ENCODE peak calls at places on chromosome 9, in nine cellular contexts. O is tibial artery, X is left ventricle myocardium inferior, D is OCI-LY7, S is kidney, J is uterus, N is endothelial cell of umbilical vein, T is cardiac muscle cell, Q is vagina. C is an unnamed sample.
A peak's percentile ranks its signal among the peaks of the same experiment; 100 is the strongest.

GRCh38 chr9:127828262-127829031 is 25.8 kb downstream of the FPGS start:
- DNase-seq in J (peak; percentile 92), S (peak; percentile 97), X (peak; percentile 93), N (peak; percentile 79), T (peak; percentile 90), Q (peak; percentile 95), O (peak; percentile 93), D (no peak), C (peak; percentile 89)

GRCh38 chr9:86529496-86530275 is 175.5 kb upstream of the TUT7 start:
- DNase-seq in X (no peak), S (no peak), D (no peak), N (no peak), Q (no peak), T (no peak), J (no peak), O (no peak), C (no peak)

GRCh38 chr9:29796291-29796952 is 2223.1 kb upstream of the C9orf72 start:
- DNase-seq in S (no peak), O (no peak), T (no peak), D (no peak), N (no peak), J (no peak), X (no peak), Q (no peak), C (no peak)

GRCh38 chr9:37953775-37954437 is 50.0 kb upstream of the SLC25A51 start:
- DNase-seq in N (peak; percentile 97), J (peak; percentile 75), O (no peak), D (no peak), T (no peak), X (no peak), Q (no peak), S (peak; percentile 79), C (peak; percentile 60)

GRCh38 chr9:121686930-121687541 is 35.6 kb downstream of the DAB2IP start:
- DNase-seq in N (peak; percentile 78), X (peak; percentile 74), S (peak; percentile 83), J (peak; percentile 83), T (peak; percentile 73), Q (no peak), O (peak; percentile 87), D (peak; percentile 83), C (peak; percentile 88)

GRCh38 chr9:14520341-14520740 is 172.9 kb downstream of the ZDHHC21 start:
- DNase-seq in J (no peak), D (no peak), X (no peak), T (no peak), Q (no peak), O (no peak), N (no peak), S (no peak), C (no peak)

GRCh38 chr9:135212961-135213360 is 125.5 kb downstream of the OLFM1 start:
- DNase-seq in D (no peak), O (no peak), S (peak; percentile 65), X (no peak), N (no peak), J (no peak), Q (no peak), T (no peak), C (peak; percentile 39)

GRCh38 chr9:97717866-97718265 is 20.7 kb upstream of the XPA start:
- DNase-seq in Q (no peak), D (no peak), S (no peak), J (no peak), X (no peak), O (no peak), T (no peak), N (no peak), C (no peak)

GRCh38 chr9:132006657-132007370 is 72.9 kb downstream of the MED27 start:
- DNase-seq in T (no peak), O (no peak), J (no peak), D (no peak), Q (no peak), X (no peak), N (no peak), S (no peak), C (no peak)

GRCh38 chr9:89379031-89379430 is 60.7 kb downstream of the SECISBP2 start:
- DNase-seq in N (no peak), X (no peak), Q (no peak), J (no peak), D (no peak), T (no peak), O (no peak), S (no peak), C (peak; percentile 72)

GRCh38 chr9:98707158-98708102 is 1.3 kb downstream of the GABBR2 start:
- DNase-seq in D (no peak), S (no peak), J (no peak), N (peak; percentile 77), T (peak; percentile 86), O (no peak), X (peak; percentile 39), Q (no peak), C (no peak)

GRCh38 chr9:23695572-23695971 is 130.5 kb downstream of the ELAVL2 start:
- DNase-seq in S (no peak), D (no peak), T (no peak), N (no peak), J (no peak), X (no peak), O (no peak), Q (no peak), C (no peak)

GRCh38 chr9:132181796-132182521 is 20.1 kb downstream of the NTNG2 start:
- DNase-seq in X (peak; percentile 58), D (no peak), T (no peak), Q (no peak), J (peak; percentile 50), S (no peak), O (no peak), N (no peak), C (no peak)

GRCh38 chr9:113594484-113595299 is 131.2 kb downstream of the RGS3 start:
- DNase-seq in T (no peak), D (no peak), J (no peak), N (no peak), O (peak; percentile 88), Q (no peak), X (no peak), S (peak; percentile 74), C (peak; percentile 78)

GRCh38 chr9:128481561-128481960 is 23.0 kb upstream of the GLE1 start:
- DNase-seq in X (no peak), N (no peak), Q (no peak), S (peak; percentile 10), T (no peak), O (no peak), J (no peak), D (no peak), C (peak; percentile 19)

GRCh38 chr9:91746904-91747303 is 203.1 kb downstream of the ROR2 start:
- DNase-seq in S (no peak), N (no peak), O (no peak), J (no peak), D (no peak), X (no peak), Q (no peak), T (no peak), C (no peak)

GRCh38 chr9:97880336-97880735 is 27.3 kb downstream of the FOXE1 start:
- DNase-seq in S (no peak), N (no peak), J (no peak), Q (no peak), O (no peak), X (no peak), D (no peak), T (no peak), C (no peak)

GRCh38 chr9:78866228-78867132 is 569.6 kb downstream of the PSAT1 start:
- DNase-seq in J (no peak), O (no peak), N (peak; percentile 80), D (no peak), Q (no peak), S (no peak), T (peak; percentile 10), X (no peak), C (no peak)

GRCh38 chr9:137458194-137459146 is 664 bp downstream of the NSMF start:
- DNase-seq in J (peak; percentile 45), Q (no peak), S (peak; percentile 86), D (no peak), O (peak; percentile 80), T (no peak), X (no peak), N (no peak), C (peak; percentile 82)
- H3K4me1 ChIP-seq in J (peaks cover 26% of the 10 kb centered on the region), Q (peaks cover 39% of the 10 kb centered on the region), S (peaks cover 28% of the 10 kb centered on the region), D (peaks cover 44% of the 10 kb centered on the region), O (peaks cover 6% of the 10 kb centered on the region), T (peaks cover 12% of the 10 kb centered on the region), X (peaks cover 42% of the 10 kb centered on the region), N (peaks cover 11% of the 10 kb centered on the region), C (peaks cover 39% of the 10 kb centered on the region)

GRCh38 chr9:133609311-133610098 is at the start of gene FAM163B:
- DNase-seq in T (peak; percentile 89), S (peak; percentile 82), D (no peak), O (no peak), J (peak; percentile 30), N (peak; percentile 22), Q (no peak), X (peak; percentile 29), C (peak; percentile 71)
- H3K4me3 ChIP-seq in T (peak within 1 kb of the TSS; percentile 30), S (no peak within 1 kb of the TSS), D (no peak within 1 kb of the TSS), O (no peak within 1 kb of the TSS), J (no peak within 1 kb of the TSS), N (no peak within 1 kb of the TSS), Q (no peak within 1 kb of the TSS), X (peak within 1 kb of the TSS; percentile 41), C (no peak within 1 kb of the TSS)

GRCh38 chr9:116844621-116845020 is 157.5 kb downstream of the TRIM32 start:
- DNase-seq in J (no peak), X (no peak), T (no peak), S (no peak), O (no peak), D (no peak), Q (no peak), N (no peak), C (no peak)
- H3K4me1 ChIP-seq in J (no peaks in the 10 kb centered on the region), X (no peaks in the 10 kb centered on the region), T (no peaks in the 10 kb centered on the region), S (no peaks in the 10 kb centered on the region), O (no peaks in the 10 kb centered on the region), D (no peaks in the 10 kb centered on the region), Q (no peaks in the 10 kb centered on the region), N (no peaks in the 10 kb centered on the region), C (no peaks in the 10 kb centered on the region)

GRCh38 chr9:20255052-20255451 is 367.2 kb downstream of the MLLT3 start:
- DNase-seq in O (no peak), D (no peak), S (no peak), Q (no peak), J (no peak), X (no peak), N (no peak), T (no peak), C (no peak)

GRCh38 chr9:20253635-20254034 is 368.7 kb downstream of the MLLT3 start:
- DNase-seq in D (no peak), T (no peak), X (no peak), Q (no peak), S (no peak), O (no peak), J (no peak), N (no peak), C (no peak)

GRCh38 chr9:20252778-20253177 is 369.5 kb downstream of the MLLT3 start:
- DNase-seq in Q (no peak), O (no peak), J (no peak), S (no peak), N (no peak), T (no peak), X (no peak), D (no peak), C (no peak)

DNA sequence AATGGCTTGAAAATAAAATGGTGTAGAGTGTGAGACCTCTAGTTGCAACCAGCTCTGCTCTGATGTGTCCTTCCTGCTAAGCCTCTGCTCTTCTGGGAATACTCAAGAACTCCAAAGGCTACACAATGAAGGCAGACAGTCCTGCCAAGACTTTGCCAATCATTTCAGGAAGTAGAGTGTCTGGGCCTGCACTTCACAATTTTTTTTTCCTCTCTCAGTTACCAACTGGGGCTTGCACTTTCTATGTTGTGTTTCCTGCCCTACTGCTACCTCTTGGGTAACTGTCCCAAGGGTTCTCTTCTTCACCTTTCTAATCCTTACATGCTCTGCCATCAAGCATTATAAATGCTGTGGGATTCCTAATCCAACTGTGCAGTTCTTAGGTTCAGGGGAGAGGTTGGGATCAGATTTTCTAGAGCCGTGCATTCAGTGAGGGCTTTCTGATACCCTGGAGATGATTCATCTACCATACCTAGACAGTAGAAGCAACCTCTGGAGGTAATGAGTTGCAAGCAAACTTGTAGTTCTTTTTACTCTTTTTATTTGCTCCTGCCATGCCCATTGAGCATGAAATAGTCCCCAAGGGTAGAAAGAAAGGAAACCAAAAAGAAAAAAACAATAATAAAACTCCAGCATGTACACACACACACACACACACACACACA is 365.9 kb downstream of the MLLT3 start:
- DNase-seq in X (no peak), J (no peak), N (no peak), T (no peak), S (no peak), Q (no peak), O (no peak), D (no peak), C (no peak)
- H3K4me3 ChIP-seq in X (no peak overlapping the region), J (no peak overlapping the region), N (no peak overlapping the region), T (no peak overlapping the region), S (no peak overlapping the region), Q (no peak overlapping the region), O (no peak overlapping the region), D (no peak overlapping the region), C (no peak overlapping the region)